ENCODE peak calls at places on chromosome 20, in four cellular contexts. T, R, H and E are unnamed samples.

GRCh38 chr20:4571759-4572531 is 149.8 kb upstream of the PRND start:
- DNase-seq in T (no peak), R (no peak), H (no peak), E (no peak)

GRCh38 chr20:53092772-53093171 is 120.6 kb downstream of the TSHZ2 start:
- DNase-seq in T (no peak), R (no peak), H (no peak), E (no peak)

GRCh38 chr20:25987073-25987927 is 290.6 kb upstream of the ZNF337 start:
- DNase-seq in T (peak; percentile 39), R (peak; percentile 53), H (peak; percentile 34), E (peak; percentile 38)

GRCh38 chr20:6863798-6864201 is 96.3 kb downstream of the BMP2 start:
- DNase-seq in T (no peak), R (no peak), H (no peak), E (no peak)

GRCh38 chr20:34999021-34999451 is 43.4 kb downstream of the MYH7B start:
- DNase-seq in T (no peak), R (no peak), H (no peak), E (no peak)

GRCh38 chr20:32945710-32946221 is 58.5 kb downstream of the SUN5 start:
- DNase-seq in T (peak; percentile 67), R (peak; percentile 31), H (no peak), E (no peak)

GRCh38 chr20:4891997-4892396 is 109.3 kb downstream of the SLC23A2 start:
- DNase-seq in T (no peak), R (no peak), H (no peak), E (no peak)

GRCh38 chr20:32488066-32488838 is 96.9 kb downstream of the NOL4L start:
- DNase-seq in T (no peak), R (no peak), H (no peak), E (no peak)

GRCh38 chr20:60851826-60852704 is 400.0 kb upstream of the CDH4 start:
- DNase-seq in T (peak; percentile 1), R (peak; percentile 60), H (peak; percentile 58), E (peak; percentile 66)

GRCh38 chr20:10793741-10794140 is 119.9 kb upstream of the JAG1 start:
- DNase-seq in T (no peak), R (no peak), H (no peak), E (no peak)

GRCh38 chr20:35341366-35342028 is 49.3 kb upstream of the FAM83C start:
- DNase-seq in T (peak; percentile 56), R (no peak), H (no peak), E (no peak)

GRCh38 chr20:1210501-1210900 is 7.2 kb downstream of the C20orf202 start:
- DNase-seq in T (peak; percentile 29), R (no peak), H (no peak), E (no peak)

GRCh38 chr20:59925359-59925758 is 8.1 kb downstream of the SYCP2 start:
- DNase-seq in T (no peak), R (no peak), H (no peak), E (no peak)

GRCh38 chr20:10524034-10524476 is 89.0 kb downstream of the SLX4IP start:
- DNase-seq in T (peak; percentile 89), R (no peak), H (no peak), E (peak; percentile 77)

GRCh38 chr20:64145458-64146300 is 18.6 kb upstream of the MYT1 start:
- DNase-seq in T (no peak), R (no peak), H (no peak), E (peak; percentile 74)

GRCh38 chr20:48600470-48600945 is 227.3 kb downstream of the PREX1 start:
- DNase-seq in T (no peak), R (no peak), H (no peak), E (no peak)
- TF ChIP-seq CTCF in T (no peak), R (no peak), H (no peak), E (no peak)

GRCh38 chr20:14741616-14742015 is 404.2 kb upstream of the FLRT3 start:
- DNase-seq in T (peak; percentile 6), R (no peak), H (no peak), E (no peak)
- TF ChIP-seq CTCF in T (no peak), R (no peak), H (no peak), E (no peak)

DNA sequence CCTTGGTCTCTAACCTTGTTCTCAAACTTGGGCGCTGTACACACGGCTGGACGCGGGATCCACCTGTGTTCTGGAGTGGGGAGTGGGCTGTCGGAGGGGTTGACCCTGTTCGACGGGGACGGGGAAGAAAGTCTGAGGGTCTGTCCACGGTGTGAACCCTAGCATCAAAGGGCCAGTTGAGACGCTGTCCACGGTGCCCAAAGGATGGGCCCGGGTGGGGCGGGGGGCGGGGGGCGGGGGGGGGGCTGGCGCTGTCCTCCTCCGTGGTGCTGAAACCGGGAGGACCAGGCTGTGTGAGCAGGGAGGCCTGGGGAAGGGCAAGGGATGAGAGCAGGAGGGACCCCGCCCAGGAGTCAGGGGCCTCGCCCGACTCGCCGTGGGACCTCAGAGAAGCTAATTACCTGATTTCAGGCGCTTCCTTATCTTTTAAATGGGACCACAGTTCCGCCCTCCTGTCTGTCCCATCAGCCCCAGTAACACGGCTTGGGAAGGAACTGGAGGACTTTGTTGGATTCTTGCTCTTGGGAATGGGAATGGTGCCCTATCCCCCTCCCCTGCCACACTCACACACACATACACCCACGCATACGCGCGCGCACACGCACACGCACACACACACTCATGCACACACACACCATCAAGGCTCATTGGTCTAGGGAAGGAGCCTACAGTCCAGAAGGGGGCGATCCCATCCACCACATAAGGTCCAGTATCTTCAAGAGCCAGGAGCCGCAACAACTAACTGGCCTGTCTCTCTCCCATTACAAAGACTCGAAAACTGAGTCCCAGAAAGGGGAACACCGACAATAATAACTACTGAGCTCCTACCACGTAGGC is 1.0 kb upstream of the VSTM2L start:
- DNase-seq in T (peak; percentile 92), R (peak; percentile 38), H (peak; percentile 33), E (no peak)
- TF ChIP-seq CTCF in T (peak; percentile 80), R (no peak), H (peak; percentile 42), E (peak; percentile 20)

DNA sequence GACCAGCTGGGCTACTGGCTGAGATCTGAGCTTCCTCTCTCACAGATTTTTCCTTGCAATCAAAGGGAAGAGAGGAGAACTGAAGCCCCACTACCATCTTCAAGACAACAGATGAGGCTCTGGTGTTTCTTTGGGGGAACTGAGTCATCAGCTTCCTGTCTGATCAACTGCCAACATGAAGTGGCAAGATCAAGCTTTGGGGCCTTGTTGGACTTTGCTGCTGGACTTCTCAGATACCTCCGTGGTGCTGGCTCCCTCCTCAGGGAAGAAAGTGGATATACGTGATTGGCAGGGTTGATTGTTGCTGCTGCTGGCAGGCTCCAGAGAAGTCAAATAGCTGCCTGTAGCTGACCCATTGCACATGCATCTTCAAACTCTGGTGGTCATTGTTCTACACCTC is 3.6 kb upstream of the TOX2 start:
- DNase-seq in T (peak; percentile 80), R (no peak), H (no peak), E (no peak)
- TF ChIP-seq CTCF in T (peak; percentile 60), R (no peak), H (no peak), E (no peak)

DNA sequence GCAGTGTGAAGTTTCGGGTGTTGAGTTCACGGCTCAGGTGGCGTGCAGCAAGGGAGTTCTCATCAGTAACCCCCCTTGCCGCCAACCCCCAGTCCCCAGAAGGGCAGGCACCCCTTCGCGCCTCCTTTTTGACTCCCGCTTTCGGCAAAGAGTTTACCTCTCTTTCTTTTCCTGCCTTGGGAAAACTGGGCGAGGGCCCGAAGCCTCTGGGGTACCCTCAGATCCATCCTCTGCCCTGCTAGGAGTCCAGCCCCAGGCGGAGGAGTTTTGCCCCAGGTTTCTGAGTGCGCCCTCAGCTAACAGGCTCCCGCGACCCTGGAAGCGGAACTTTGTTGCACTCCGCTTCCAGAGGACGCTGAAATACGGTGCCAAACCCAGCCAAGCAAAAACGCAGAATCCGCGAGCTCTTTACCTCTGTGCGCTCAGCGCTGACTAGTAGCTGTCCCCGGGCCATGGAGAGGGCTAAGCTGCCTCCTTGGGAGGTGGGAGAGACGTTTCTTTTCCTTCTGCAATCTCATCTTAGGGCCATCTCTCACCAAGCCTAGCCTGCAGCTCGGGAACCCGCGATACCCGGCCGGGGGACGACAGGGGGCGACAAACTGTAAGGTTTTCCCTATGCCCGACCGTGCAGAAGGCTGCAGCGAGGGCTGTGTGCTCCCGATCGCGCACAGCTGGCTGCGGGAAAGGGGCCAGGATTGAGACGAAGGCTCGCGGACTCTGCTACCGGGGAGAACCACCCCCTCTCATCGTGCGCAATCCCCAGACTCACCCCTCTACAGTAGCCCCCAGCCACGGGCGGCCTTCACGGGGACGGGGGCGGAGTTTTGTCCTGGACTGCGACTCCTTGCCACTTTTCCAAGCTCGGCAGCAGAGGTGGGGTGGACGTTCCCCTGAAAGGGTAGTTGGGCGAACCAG is 2.7 kb upstream of the PAX1 start:
- DNase-seq in T (peak; percentile 17), R (peak; percentile 97), H (peak; percentile 91), E (peak; percentile 98)
- TF ChIP-seq CTCF in T (peak; percentile 43), R (peak; percentile 69), H (peak; percentile 87), E (peak; percentile 83)

DNA sequence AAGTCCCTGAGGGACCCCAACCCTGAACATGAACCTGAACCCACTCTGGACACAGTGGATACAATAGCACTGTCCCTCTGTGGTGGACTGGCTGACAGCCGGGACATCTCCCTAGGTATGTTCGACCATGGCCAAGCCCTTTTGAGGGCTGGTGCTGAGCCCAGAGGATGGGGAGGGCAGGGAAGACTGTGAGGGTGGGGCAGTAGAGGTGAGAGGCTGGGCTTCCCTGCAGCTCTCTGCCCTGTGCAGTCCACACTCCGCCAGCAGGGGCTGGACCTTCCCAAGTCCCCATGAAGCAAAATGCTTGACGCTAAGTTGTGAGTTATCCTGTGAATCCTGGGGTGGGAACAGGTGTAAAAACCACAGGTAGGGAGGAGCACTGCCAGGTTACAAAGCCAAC is 11.5 kb downstream of the LPIN3 start:
- DNase-seq in T (no peak), R (no peak), H (no peak), E (no peak)
- TF ChIP-seq CTCF in T (peak; percentile 35), R (peak; percentile 22), H (peak; percentile 29), E (peak; percentile 45)

DNA sequence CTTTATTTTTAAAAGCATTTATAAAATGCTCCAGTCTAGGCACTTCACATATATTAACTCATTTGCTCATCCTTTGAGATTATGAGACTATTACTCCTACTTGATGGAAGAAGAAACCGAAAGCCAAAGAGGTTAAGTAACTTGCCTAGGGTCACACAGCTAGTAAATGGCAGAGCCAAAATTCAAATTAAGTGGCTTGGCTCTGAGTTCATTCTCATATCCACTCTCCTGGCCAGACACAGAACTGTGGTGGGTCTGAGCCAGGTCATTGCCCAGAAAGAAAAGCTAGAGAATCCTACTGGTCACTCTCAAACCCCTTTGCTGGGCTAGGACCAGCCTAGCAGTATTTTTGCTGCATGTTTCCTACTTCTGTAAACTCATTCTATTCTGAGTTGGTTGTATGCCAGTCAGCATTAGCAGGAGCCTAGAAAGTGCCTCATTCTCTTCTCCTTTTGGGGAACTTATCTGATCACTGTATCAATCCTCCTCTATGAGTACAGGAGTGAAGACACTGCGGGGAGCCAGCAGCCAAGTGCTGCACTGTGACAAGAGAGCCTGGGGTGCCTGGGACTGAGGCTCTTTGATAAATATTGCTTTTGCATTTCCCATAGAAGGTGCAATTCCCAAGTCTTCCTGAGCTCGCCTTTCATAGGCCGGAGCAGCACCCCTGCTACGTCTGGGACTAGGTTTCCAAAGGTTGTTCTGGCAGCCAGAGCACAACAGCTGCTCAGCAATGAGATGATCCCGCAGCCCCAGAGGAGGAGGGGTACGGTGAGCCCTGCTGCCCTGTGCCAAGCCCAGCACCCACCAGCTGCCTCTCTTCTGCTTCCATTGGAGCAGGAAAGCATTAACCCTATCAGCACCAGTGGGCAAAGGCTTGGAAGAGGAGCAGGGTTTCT is 728.3 kb downstream of the MAFB start:
- DNase-seq in T (no peak), R (no peak), H (no peak), E (peak; percentile 47)
- TF ChIP-seq CTCF in T (no peak), R (no peak), H (no peak), E (no peak)